ENCODE peak calls at places on chromosome 18, in ten cellular contexts. Y is GM03348; C is globus pallidus; X is GF-D8; F is naive B cell; U is mesothelial cell of epicardium; K is islet precursor cell; G is stimulated activated CD8-positive, alpha-beta memory T cell treated with anti-CD3 and anti-CD28 coated beads, Interleukin-15, amount 100 ng/mL, for 24 hours; D is AG04450; O is dorsolateral prefrontal cortex. B is an unnamed sample.

GRCh38 chr18:49022311-49023280 is 71.8 kb upstream of the SMAD7 start:
- DNase-seq in Y (no peak), C (no peak), X (no peak), F (no peak), U (no peak), K (peak), G (no peak), D (no peak), O (no peak), B (no peak)

GRCh38 chr18:50836521-50836957 is 16.7 kb upstream of the MRO start:
- DNase-seq in Y (peak), C (peak), X (peak), F (peak), U (no peak), K (no peak), G (no peak), D (no peak), O (no peak), B (peak)

GRCh38 chr18:55768255-55768654 is 180.3 kb upstream of the TCF4 start:
- DNase-seq in Y (no peak), C (no peak), X (no peak), F (no peak), U (no peak), K (peak), G (no peak), D (no peak), O (no peak), B (no peak)

GRCh38 chr18:60656563-60656962 is 284.0 kb upstream of the MC4R start:
- DNase-seq in Y (no peak), C (no peak), X (peak), F (no peak), U (no peak), K (no peak), G (no peak), D (no peak), O (no peak), B (peak)

GRCh38 chr18:13617826-13618515 is 108.4 kb downstream of the FAM210A start:
- DNase-seq in Y (no peak), C (no peak), X (no peak), F (no peak), U (no peak), K (no peak), G (no peak), D (no peak), O (no peak), B (no peak)

GRCh38 chr18:35661483-35662146 is 80.1 kb downstream of the GALNT1 start:
- DNase-seq in Y (no peak), C (peak), X (no peak), F (no peak), U (no peak), K (no peak), G (no peak), D (no peak), O (no peak), B (no peak)

GRCh38 chr18:49238433-49239042 is 221.9 kb downstream of the DYM start:
- DNase-seq in Y (peak), C (peak), X (no peak), F (no peak), U (no peak), K (no peak), G (no peak), D (no peak), O (no peak), B (peak)

GRCh38 chr18:46722051-46722450 is 34.8 kb downstream of the ST8SIA5 start:
- DNase-seq in Y (no peak), C (no peak), X (no peak), F (no peak), U (no peak), K (peak), G (no peak), D (no peak), O (no peak), B (no peak)